ENCODE peak calls at places on chromosome 17, in seven cellular contexts. One of them, this sample, is unnamed. For H3K4me1 and H3K36me3, the result is how much of the 10 kb centered on the place peaks cover.

GRCh38 chr17:40309031-40309937 is at the start of gene RARA:
- DNase-seq in pancreas: peak
- DNase-seq in BE2C: peak
- DNase-seq in cardiac muscle cell: peak
- DNase-seq in endothelial cell of umbilical vein: no peak
- DNase-seq in HepG2: peak
- DNase-seq in psoas muscle: peak
- DNase-seq in this sample: peak

GRCh38 chr17:44473367-44473766 is 29.8 kb downstream of the GPATCH8 start:
- DNase-seq in cardiac muscle cell: no peak
- DNase-seq in pancreas: no peak
- DNase-seq in BE2C: no peak
- DNase-seq in endothelial cell of umbilical vein: no peak
- DNase-seq in HepG2: no peak
- DNase-seq in psoas muscle: no peak
- DNase-seq in this sample: no peak

GRCh38 chr17:5695480-5695879 is 111.2 kb upstream of the NLRP1 start:
- DNase-seq in HepG2: no peak
- DNase-seq in pancreas: no peak
- DNase-seq in psoas muscle: no peak
- DNase-seq in cardiac muscle cell: no peak
- DNase-seq in BE2C: no peak
- DNase-seq in endothelial cell of umbilical vein: no peak
- DNase-seq in this sample: no peak

GRCh38 chr17:33284022-33284421 is 9.1 kb downstream of the ASIC2 start:
- DNase-seq in psoas muscle: peak
- DNase-seq in endothelial cell of umbilical vein: peak
- DNase-seq in cardiac muscle cell: no peak
- DNase-seq in BE2C: no peak
- DNase-seq in pancreas: peak
- DNase-seq in HepG2: peak
- DNase-seq in this sample: no peak

GRCh38 chr17:75933836-75934235 is 7.0 kb downstream of the FBF1 start:
- DNase-seq in endothelial cell of umbilical vein: no peak
- DNase-seq in psoas muscle: no peak
- DNase-seq in pancreas: no peak
- DNase-seq in HepG2: no peak
- DNase-seq in cardiac muscle cell: no peak
- DNase-seq in BE2C: no peak
- DNase-seq in this sample: no peak

GRCh38 chr17:72501404-72502110 is 380.7 kb downstream of the SOX9 start:
- DNase-seq in HepG2: peak
- DNase-seq in pancreas: peak
- DNase-seq in BE2C: no peak
- DNase-seq in cardiac muscle cell: no peak
- DNase-seq in psoas muscle: no peak
- DNase-seq in endothelial cell of umbilical vein: no peak
- DNase-seq in this sample: no peak

GRCh38 chr17:57422574-57423164 is 166.3 kb downstream of the MSI2 start:
- DNase-seq in BE2C: no peak
- DNase-seq in pancreas: no peak
- DNase-seq in endothelial cell of umbilical vein: no peak
- DNase-seq in cardiac muscle cell: no peak
- DNase-seq in psoas muscle: peak
- DNase-seq in HepG2: no peak
- DNase-seq in this sample: no peak

GRCh38 chr17:9371019-9371418 is 204.6 kb downstream of the STX8 start:
- DNase-seq in BE2C: no peak
- DNase-seq in HepG2: peak
- DNase-seq in cardiac muscle cell: no peak
- DNase-seq in pancreas: no peak
- DNase-seq in psoas muscle: no peak
- DNase-seq in endothelial cell of umbilical vein: peak
- DNase-seq in this sample: no peak

GRCh38 chr17:72838068-72838467 is 254.4 kb downstream of the SLC39A11 start:
- DNase-seq in BE2C: no peak
- DNase-seq in HepG2: no peak
- DNase-seq in pancreas: no peak
- DNase-seq in psoas muscle: no peak
- DNase-seq in endothelial cell of umbilical vein: no peak
- DNase-seq in cardiac muscle cell: no peak
- DNase-seq in this sample: no peak

GRCh38 chr17:52410781-52411180 is 252.3 kb upstream of the CA10 start:
- DNase-seq in pancreas: no peak
- DNase-seq in psoas muscle: no peak
- DNase-seq in cardiac muscle cell: no peak
- DNase-seq in endothelial cell of umbilical vein: no peak
- DNase-seq in BE2C: no peak
- DNase-seq in HepG2: peak
- DNase-seq in this sample: no peak

GRCh38 chr17:43651621-43652480 is 9.9 kb downstream of the MEOX1 start:
- DNase-seq in endothelial cell of umbilical vein: no peak
- DNase-seq in cardiac muscle cell: no peak
- DNase-seq in HepG2: no peak
- DNase-seq in pancreas: no peak
- DNase-seq in psoas muscle: no peak
- DNase-seq in BE2C: no peak
- DNase-seq in this sample: no peak

GRCh38 chr17:50421308-50422031 is 4.5 kb upstream of the ACSF2 start:
- DNase-seq in cardiac muscle cell: no peak
- DNase-seq in pancreas: no peak
- DNase-seq in endothelial cell of umbilical vein: peak
- DNase-seq in psoas muscle: no peak
- DNase-seq in BE2C: no peak
- DNase-seq in HepG2: no peak
- DNase-seq in this sample: no peak

GRCh38 chr17:64393000-64393402 is 2.3 kb upstream of the PECAM1 start:
- DNase-seq in HepG2: no peak
- DNase-seq in BE2C: no peak
- DNase-seq in psoas muscle: no peak
- DNase-seq in endothelial cell of umbilical vein: no peak
- DNase-seq in cardiac muscle cell: no peak
- DNase-seq in pancreas: no peak
- DNase-seq in this sample: no peak

GRCh38 chr17:78997231-78997741 is 12.3 kb downstream of the CANT1 start:
- DNase-seq in pancreas: no peak
- DNase-seq in BE2C: no peak
- DNase-seq in psoas muscle: no peak
- DNase-seq in HepG2: no peak
- DNase-seq in endothelial cell of umbilical vein: no peak
- DNase-seq in cardiac muscle cell: no peak
- DNase-seq in this sample: peak

GRCh38 chr17:70499067-70499786 is 329.9 kb downstream of the KCNJ2 start:
- DNase-seq in psoas muscle: no peak
- DNase-seq in BE2C: no peak
- DNase-seq in cardiac muscle cell: no peak
- DNase-seq in HepG2: no peak
- DNase-seq in endothelial cell of umbilical vein: no peak
- DNase-seq in pancreas: no peak
- DNase-seq in this sample: no peak

GRCh38 chr17:21039839-21040575 is 2.8 kb downstream of the USP22 start:
- DNase-seq in cardiac muscle cell: peak
- DNase-seq in psoas muscle: peak
- DNase-seq in BE2C: no peak
- DNase-seq in HepG2: peak
- DNase-seq in pancreas: no peak
- DNase-seq in endothelial cell of umbilical vein: peak
- DNase-seq in this sample: no peak

GRCh38 chr17:21034350-21035235 is 8.2 kb downstream of the USP22 start:
- DNase-seq in endothelial cell of umbilical vein: no peak
- DNase-seq in pancreas: no peak
- DNase-seq in cardiac muscle cell: no peak
- DNase-seq in psoas muscle: peak
- DNase-seq in HepG2: no peak
- DNase-seq in BE2C: no peak
- DNase-seq in this sample: no peak

GRCh38 chr17:21033350-21033749 is 9.5 kb downstream of the USP22 start:
- DNase-seq in psoas muscle: no peak
- DNase-seq in endothelial cell of umbilical vein: no peak
- DNase-seq in HepG2: no peak
- DNase-seq in pancreas: no peak
- DNase-seq in cardiac muscle cell: no peak
- DNase-seq in BE2C: no peak
- DNase-seq in this sample: no peak

GRCh38 chr17:21037117-21037803 is 5.6 kb downstream of the USP22 start:
- DNase-seq in HepG2: no peak
- DNase-seq in cardiac muscle cell: no peak
- DNase-seq in BE2C: no peak
- DNase-seq in pancreas: no peak
- DNase-seq in psoas muscle: no peak
- DNase-seq in endothelial cell of umbilical vein: no peak
- DNase-seq in this sample: no peak

GRCh38 chr17:21036361-21036881 is 6.4 kb downstream of the USP22 start:
- DNase-seq in endothelial cell of umbilical vein: no peak
- DNase-seq in psoas muscle: no peak
- DNase-seq in pancreas: no peak
- DNase-seq in BE2C: no peak
- DNase-seq in HepG2: no peak
- DNase-seq in cardiac muscle cell: no peak
- DNase-seq in this sample: no peak
- H3K4me1 ChIP-seq in endothelial cell of umbilical vein: under half
- H3K4me1 ChIP-seq in psoas muscle: half or more
- H3K4me1 ChIP-seq in pancreas: half or more
- H3K4me1 ChIP-seq in BE2C: under half
- H3K4me1 ChIP-seq in HepG2: half or more
- H3K4me1 ChIP-seq in cardiac muscle cell: half or more
- H3K4me1 ChIP-seq in this sample: under half

GRCh38 chr17:80053102-80053501 is 16.7 kb downstream of the CCDC40 start:
- DNase-seq in HepG2: no peak
- DNase-seq in cardiac muscle cell: no peak
- DNase-seq in pancreas: no peak
- DNase-seq in BE2C: no peak
- DNase-seq in endothelial cell of umbilical vein: no peak
- DNase-seq in psoas muscle: no peak
- DNase-seq in this sample: no peak

GRCh38 chr17:80051681-80052080 is 15.2 kb downstream of the CCDC40 start:
- DNase-seq in HepG2: no peak
- DNase-seq in cardiac muscle cell: no peak
- DNase-seq in psoas muscle: no peak
- DNase-seq in pancreas: no peak
- DNase-seq in BE2C: no peak
- DNase-seq in endothelial cell of umbilical vein: no peak
- DNase-seq in this sample: no peak

GRCh38 chr17:80058311-80058955 is 22.0 kb downstream of the CCDC40 start:
- DNase-seq in endothelial cell of umbilical vein: no peak
- DNase-seq in psoas muscle: no peak
- DNase-seq in BE2C: no peak
- DNase-seq in cardiac muscle cell: no peak
- DNase-seq in HepG2: no peak
- DNase-seq in pancreas: no peak
- DNase-seq in this sample: no peak

GRCh38 chr17:80050706-80051105 is 14.3 kb downstream of the CCDC40 start:
- DNase-seq in BE2C: no peak
- DNase-seq in HepG2: no peak
- DNase-seq in endothelial cell of umbilical vein: no peak
- DNase-seq in cardiac muscle cell: no peak
- DNase-seq in psoas muscle: no peak
- DNase-seq in pancreas: no peak
- DNase-seq in this sample: no peak

DNA sequence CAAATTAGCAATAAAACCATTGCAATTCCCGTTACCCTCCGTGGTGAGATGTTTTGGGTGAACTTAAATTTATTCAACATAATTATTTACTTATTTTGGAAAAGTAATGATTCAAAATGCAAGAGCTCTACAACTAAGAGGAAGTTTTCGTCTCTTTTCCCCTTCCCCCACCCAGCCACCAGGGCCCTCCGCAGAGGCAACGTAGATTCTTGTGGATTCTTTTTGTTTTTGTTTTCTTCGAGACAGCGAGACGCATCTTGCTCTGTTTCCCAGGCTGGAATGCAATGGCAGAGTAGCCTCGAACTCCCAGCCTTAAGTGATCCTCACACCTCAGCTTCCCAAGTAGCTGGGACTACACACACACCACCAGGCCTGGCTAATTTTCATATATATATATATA is 19.2 kb downstream of the CCDC40 start:
- DNase-seq in HepG2: no peak
- DNase-seq in pancreas: no peak
- DNase-seq in cardiac muscle cell: no peak
- DNase-seq in endothelial cell of umbilical vein: no peak
- DNase-seq in BE2C: no peak
- DNase-seq in psoas muscle: no peak
- DNase-seq in this sample: no peak
- TF ChIP-seq CTCF in HepG2: no peak
- TF ChIP-seq CTCF in pancreas: no peak
- TF ChIP-seq CTCF in cardiac muscle cell: no peak
- TF ChIP-seq CTCF in endothelial cell of umbilical vein: no peak
- TF ChIP-seq CTCF in BE2C: no peak
- TF ChIP-seq CTCF in psoas muscle: no peak
- TF ChIP-seq CTCF in this sample: no peak

DNA sequence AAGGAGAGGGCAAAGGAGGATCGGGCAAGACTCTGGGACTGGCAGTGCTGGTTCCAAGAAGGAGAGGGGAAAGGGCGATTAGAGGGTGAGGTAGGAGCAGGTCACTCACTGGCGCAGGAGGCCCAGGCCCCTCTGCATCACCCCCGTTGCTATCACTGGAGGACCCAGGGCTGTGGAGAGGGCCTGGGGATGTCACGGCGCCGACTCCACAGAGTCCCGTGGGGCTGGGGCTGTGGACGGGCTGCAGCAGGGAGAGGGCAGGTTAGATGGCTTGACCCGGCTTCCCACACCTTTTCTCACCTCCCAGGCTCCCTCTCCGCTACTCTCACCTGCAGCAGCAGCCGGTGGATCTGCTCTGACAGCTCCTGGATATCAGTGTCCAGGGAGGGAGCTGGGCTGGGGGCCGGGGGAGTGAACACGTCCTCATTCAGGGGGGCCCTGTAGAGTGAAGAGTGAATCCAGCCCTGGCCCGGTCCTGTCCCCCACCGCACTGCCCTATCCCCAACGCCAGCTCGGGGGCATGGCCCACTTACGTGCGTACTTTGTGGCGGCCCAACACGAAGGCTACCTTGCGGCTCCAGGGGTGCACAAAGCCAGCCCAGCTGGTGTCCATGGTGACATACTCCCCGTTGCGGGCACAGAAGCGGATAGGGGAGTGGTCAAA is 4.9 kb downstream of the PER1 start:
- DNase-seq in psoas muscle: peak
- DNase-seq in cardiac muscle cell: no peak
- DNase-seq in pancreas: no peak
- DNase-seq in HepG2: no peak
- DNase-seq in BE2C: no peak
- DNase-seq in endothelial cell of umbilical vein: no peak
- DNase-seq in this sample: no peak
- H3K36me3 ChIP-seq in psoas muscle: half or more
- H3K36me3 ChIP-seq in cardiac muscle cell: half or more
- H3K36me3 ChIP-seq in pancreas: half or more
- H3K36me3 ChIP-seq in HepG2: under half
- H3K36me3 ChIP-seq in BE2C: under half
- H3K36me3 ChIP-seq in endothelial cell of umbilical vein: under half
- H3K36me3 ChIP-seq in this sample: under half

DNA sequence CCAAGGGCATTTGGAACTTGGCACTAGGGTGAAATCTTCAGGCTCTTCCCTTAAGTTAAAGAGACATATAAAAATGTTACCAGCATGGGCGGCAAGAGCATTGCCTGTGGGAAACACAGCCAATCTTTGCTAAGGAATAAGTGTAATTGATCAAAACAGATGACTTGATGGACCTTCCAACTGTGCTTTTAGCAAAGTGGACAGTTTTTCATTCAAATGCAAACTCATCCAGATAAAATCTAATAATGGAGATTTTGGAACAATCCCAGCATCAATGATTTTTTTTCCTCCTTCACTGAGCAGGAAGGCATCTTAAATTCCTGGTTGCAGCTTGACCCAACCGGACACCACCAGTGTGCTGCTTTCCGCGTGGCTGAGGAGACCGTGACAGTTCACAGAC is 42.9 kb upstream of the BHLHA9 start:
- DNase-seq in psoas muscle: no peak
- DNase-seq in endothelial cell of umbilical vein: no peak
- DNase-seq in HepG2: no peak
- DNase-seq in BE2C: no peak
- DNase-seq in cardiac muscle cell: no peak
- DNase-seq in pancreas: no peak
- DNase-seq in this sample: no peak
- H3K4me1 ChIP-seq in psoas muscle: under half
- H3K4me1 ChIP-seq in endothelial cell of umbilical vein: under half
- H3K4me1 ChIP-seq in HepG2: under half
- H3K4me1 ChIP-seq in BE2C: under half
- H3K4me1 ChIP-seq in cardiac muscle cell: under half
- H3K4me1 ChIP-seq in pancreas: under half
- H3K4me1 ChIP-seq in this sample: under half

This sample was measured in Caco-2.